ENCODE peak calls at places on chromosomes 7 and 10, in nine cellular contexts. S is NCI-H2171 treated with DMSO at 0.1 percent for 48 hours; T is hypothalamus; I is activated CD4-positive, CD25-positive, alpha-beta regulatory T cell treated with anti-CD3 and anti-CD28 coated beads, Interleukin-2, amount 50 U/mL, for 72 hours; G is NCI-H146; A is NCI-H2107; N is dorsolateral prefrontal cortex; C is activated naive CD4-positive, alpha-beta T cell; O is ascending aorta. V is an unnamed sample.

GRCh38 chr10:480928-481551 is 208.4 kb downstream of the DIP2C start:
- DNase-seq in S (peak; percentile 76), T (no peak), I (peak; percentile 21), G (peak; percentile 42), A (no peak), N (peak; percentile 47), C (no peak), O (no peak), V (no peak)

GRCh38 chr7:3043544-3044395 is at the start of gene CARD11:
- DNase-seq in S (no peak), T (no peak), I (peak; percentile 53), G (no peak), A (no peak), N (no peak), C (peak; percentile 20), O (no peak), V (no peak)

GRCh38 chr7:130254555-130254954 is 12.1 kb upstream of the CPA2 start:
- DNase-seq in S (no peak), T (no peak), I (no peak), G (no peak), A (no peak), N (no peak), C (no peak), O (no peak), V (no peak)

GRCh38 chr7:113774182-113774807 is 144.5 kb downstream of the PPP1R3A start:
- DNase-seq in S (peak; percentile 71), T (no peak), I (no peak), G (peak; percentile 25), A (no peak), N (no peak), C (no peak), O (no peak), V (peak; percentile 33)

GRCh38 chr7:43522406-43523156 is 60.3 kb upstream of the STK17A start:
- DNase-seq in S (no peak), T (no peak), I (no peak), G (no peak), A (no peak), N (no peak), C (no peak), O (no peak), V (no peak)

GRCh38 chr10:68106656-68107055 is 2.6 kb upstream of the MYPN start:
- DNase-seq in S (no peak), T (no peak), I (no peak), G (no peak), A (no peak), N (no peak), C (no peak), O (no peak), V (no peak)

GRCh38 chr7:35839860-35840854 is 39.3 kb downstream of the SEPTIN7 start:
- DNase-seq in S (no peak), T (no peak), I (no peak), G (no peak), A (no peak), N (no peak), C (no peak), O (no peak), V (peak; percentile 1)

GRCh38 chr7:122677149-122677548 is 21.8 kb downstream of the RNF133 start:
- DNase-seq in S (no peak), T (no peak), I (no peak), G (no peak), A (no peak), N (no peak), C (no peak), O (no peak), V (no peak)

GRCh38 chr10:47165168-47165710 is 134.8 kb upstream of the GDF10 start:
- DNase-seq in S (no peak), T (no peak), I (no peak), G (no peak), A (no peak), N (no peak), C (no peak), O (no peak), V (no peak)